ENCODE peak calls at places on chromosomes 3 and 15, in four cellular contexts. E is Peyer's patch, Y is psoas muscle, I is tibial nerve. H is an unnamed sample.

GRCh38 chr3:194364652-194365434 is 4.7 kb downstream of the LRRC15 start:
- DNase-seq in E (no peak), Y (peak), I (no peak), H (no peak)

GRCh38 chr15:25850154-25851111 is 12.7 kb downstream of the ATP10A start:
- DNase-seq in E (peak), Y (peak), I (peak), H (peak)

GRCh38 chr3:136802481-136802996 is 16.4 kb upstream of the SLC35G2 start:
- DNase-seq in E (no peak), Y (no peak), I (no peak), H (no peak)

GRCh38 chr3:25292604-25293003 is 135.5 kb upstream of the RARB start:
- DNase-seq in E (no peak), Y (no peak), I (no peak), H (no peak)

GRCh38 chr15:49751191-49751590 is 130.3 kb downstream of the DTWD1 start:
- DNase-seq in E (no peak), Y (no peak), I (no peak), H (no peak)

GRCh38 chr3:66957357-66957756 is 40.8 kb upstream of the KBTBD8 start:
- DNase-seq in E (no peak), Y (no peak), I (no peak), H (no peak)

GRCh38 chr3:27462228-27462627 is 22.0 kb downstream of the SLC4A7 start:
- DNase-seq in E (no peak), Y (no peak), I (no peak), H (no peak)

GRCh38 chr3:168168743-168169142 is 73.0 kb upstream of the GOLIM4 start:
- DNase-seq in E (no peak), Y (no peak), I (no peak), H (no peak)

GRCh38 chr3:117272876-117273523 is 563.4 kb downstream of the TUSC7 start:
- DNase-seq in E (no peak), Y (no peak), I (no peak), H (no peak)

GRCh38 chr3:135992072-135992471 is 26.5 kb downstream of the PPP2R3A start:
- DNase-seq in E (no peak), Y (no peak), I (no peak), H (no peak)

GRCh38 chr3:184540777-184541681 is 20.6 kb upstream of the EPHB3 start:
- DNase-seq in E (peak), Y (no peak), I (peak), H (no peak)

GRCh38 chr3:190339130-190339529 is 16.9 kb upstream of the CLDN1 start:
- DNase-seq in E (no peak), Y (no peak), I (no peak), H (no peak)

GRCh38 chr15:64149424-64150235 is 1.9 kb upstream of the SNX22 start:
- DNase-seq in E (no peak), Y (no peak), I (no peak), H (no peak)

GRCh38 chr15:79496838-79497237 is 64.7 kb downstream of the MINAR1 start:
- DNase-seq in E (no peak), Y (no peak), I (no peak), H (no peak)

GRCh38 chr3:16917256-16917935 is 32.6 kb downstream of the PLCL2 start:
- DNase-seq in E (no peak), Y (no peak), I (no peak), H (no peak)

GRCh38 chr3:66041828-66042227 is 3.1 kb upstream of the MAGI1 start:
- DNase-seq in E (no peak), Y (no peak), I (no peak), H (no peak)

GRCh38 chr15:26475554-26475953 is 297.3 kb downstream of the GABRB3 start:
- DNase-seq in E (no peak), Y (no peak), I (no peak), H (no peak)

GRCh38 chr15:29873264-29873663 is 51.0 kb upstream of the TJP1 start:
- DNase-seq in E (no peak), Y (no peak), I (no peak), H (no peak)

GRCh38 chr15:64582202-64582601 is 121.8 kb downstream of the ZNF609 start:
- DNase-seq in E (no peak), Y (no peak), I (no peak), H (no peak)

GRCh38 chr3:4978259-4978965 is 825 bp upstream of the BHLHE40 start:
- DNase-seq in E (peak), Y (peak), I (peak), H (peak)

GRCh38 chr3:85835857-85836470 is 877.2 kb downstream of the CADM2 start:
- DNase-seq in E (no peak), Y (no peak), I (no peak), H (no peak)

GRCh38 chr3:139764069-139764905 is 86.5 kb upstream of the NMNAT3 start:
- DNase-seq in E (no peak), Y (no peak), I (no peak), H (no peak)

GRCh38 chr3:18058666-18059065 is 316.2 kb upstream of the TBC1D5 start:
- DNase-seq in E (no peak), Y (no peak), I (no peak), H (no peak)

GRCh38 chr3:108103040-108103751 is 12.4 kb upstream of the CD47 start:
- DNase-seq in E (no peak), Y (no peak), I (no peak), H (no peak)

GRCh38 chr3:134652409-134652831 is 1.6 kb upstream of the KY start:
- DNase-seq in E (no peak), Y (no peak), I (no peak), H (no peak)

DNA sequence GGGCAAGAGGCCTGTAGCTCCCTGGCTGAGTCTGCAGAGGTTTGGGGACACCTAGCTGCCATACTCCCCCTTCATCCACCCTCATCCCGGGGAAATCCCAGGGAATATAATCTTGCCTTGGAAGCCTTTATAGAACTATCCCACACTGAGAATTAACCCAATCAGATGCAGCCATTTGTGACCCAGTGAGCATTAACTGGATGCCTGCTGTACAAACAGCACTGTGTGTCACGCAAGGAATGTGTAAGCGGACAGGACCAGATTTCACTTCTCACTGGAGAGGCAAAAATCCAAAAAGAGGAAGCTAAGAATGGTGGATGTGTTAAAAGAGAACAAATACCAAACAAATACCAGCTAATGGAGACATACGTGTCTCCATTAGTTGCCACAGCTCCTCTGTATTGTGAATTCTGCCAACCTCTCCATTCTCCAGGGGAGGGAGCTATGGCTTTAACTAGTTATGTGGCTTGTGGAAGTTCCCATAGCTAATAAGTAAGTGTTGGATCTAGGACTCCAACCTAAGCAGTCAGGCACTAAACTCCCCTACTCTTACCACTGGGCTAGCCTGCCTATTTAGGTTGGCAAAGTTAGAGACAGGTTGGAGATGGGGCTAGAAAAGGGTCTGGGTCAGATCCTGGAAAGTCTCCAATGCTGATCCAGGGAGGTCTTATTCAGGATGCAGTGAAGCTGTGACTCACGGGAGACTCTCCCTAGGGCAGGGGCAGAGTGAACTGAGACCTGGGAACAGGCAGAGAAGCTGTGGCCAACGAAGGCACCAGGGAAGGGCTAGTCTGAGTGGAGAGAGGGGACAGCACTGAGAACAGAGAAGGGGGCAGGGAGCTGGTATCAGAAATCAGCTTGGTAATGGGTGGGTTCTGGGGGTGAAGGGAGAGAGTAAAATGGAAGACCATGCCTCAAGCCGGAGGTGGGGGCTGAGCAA is 2.5 kb downstream of the LTF start:
- DNase-seq in E (no peak), Y (no peak), I (no peak), H (no peak)
- TF ChIP-seq CTCF in E (no peak), Y (no peak), I (no peak), H (no peak)

GRCh38 chr3:12897537-12898289 is 56.3 kb upstream of the RPL32 start:
- DNase-seq in E (no peak), Y (peak), I (no peak), H (no peak)

GRCh38 chr3:12896206-12896697 is 54.9 kb upstream of the RPL32 start:
- DNase-seq in E (no peak), Y (peak), I (peak), H (no peak)

GRCh38 chr3:12894629-12895028 is 53.3 kb upstream of the RPL32 start:
- DNase-seq in E (no peak), Y (no peak), I (no peak), H (no peak)

GRCh38 chr3:12893872-12894271 is 52.5 kb upstream of the RPL32 start:
- DNase-seq in E (no peak), Y (no peak), I (no peak), H (no peak)

DNA sequence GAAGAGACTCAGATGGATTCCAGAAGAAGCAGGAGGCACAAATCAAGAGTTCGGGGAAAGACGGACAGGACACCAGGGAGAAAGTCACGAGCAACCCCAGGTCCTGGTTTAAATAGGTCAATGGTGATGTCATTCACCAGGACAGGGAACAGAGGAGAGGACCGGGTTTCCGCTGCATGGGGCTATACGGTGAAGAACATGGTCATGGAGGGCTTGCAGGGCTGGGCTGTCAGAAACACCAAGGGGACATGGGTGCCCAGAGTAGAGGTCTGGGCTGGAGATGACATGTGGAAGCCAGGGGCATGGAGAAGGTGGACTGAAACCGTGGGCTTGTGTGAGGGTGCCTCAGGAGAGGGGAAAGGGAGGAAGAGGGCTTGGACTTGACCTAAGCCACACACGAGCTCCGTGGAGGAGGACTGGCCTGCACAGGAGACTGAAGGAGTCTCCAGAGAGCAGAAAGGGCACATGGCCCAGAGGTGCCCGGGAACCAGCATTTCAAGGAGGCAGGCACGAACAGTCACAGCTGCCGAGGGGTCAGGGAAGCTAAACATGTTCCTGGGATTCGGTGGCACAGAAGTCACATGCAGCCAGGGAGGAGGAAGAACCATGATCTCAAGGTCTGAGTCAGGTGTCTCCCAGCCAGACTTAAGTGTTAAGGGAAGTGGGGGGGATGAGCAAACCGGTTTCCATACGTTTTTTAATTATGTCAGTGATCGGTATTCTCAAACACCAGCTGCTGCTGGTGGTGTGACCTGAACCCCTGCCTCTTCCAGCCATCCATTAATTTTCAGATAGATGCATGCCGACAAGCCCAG is 54.2 kb upstream of the RPL32 start:
- DNase-seq in E (no peak), Y (peak), I (no peak), H (no peak)
- H3K27ac ChIP-seq in E (no peak), Y (no peak), I (no peak), H (no peak)

GRCh38 chr3:40369716-40370115 is 17.3 kb upstream of the ENTPD3 start:
- DNase-seq in E (no peak), Y (no peak), I (no peak), H (no peak)

GRCh38 chr3:40363681-40364080 is 23.3 kb upstream of the ENTPD3 start:
- DNase-seq in E (no peak), Y (no peak), I (no peak), H (no peak)

DNA sequence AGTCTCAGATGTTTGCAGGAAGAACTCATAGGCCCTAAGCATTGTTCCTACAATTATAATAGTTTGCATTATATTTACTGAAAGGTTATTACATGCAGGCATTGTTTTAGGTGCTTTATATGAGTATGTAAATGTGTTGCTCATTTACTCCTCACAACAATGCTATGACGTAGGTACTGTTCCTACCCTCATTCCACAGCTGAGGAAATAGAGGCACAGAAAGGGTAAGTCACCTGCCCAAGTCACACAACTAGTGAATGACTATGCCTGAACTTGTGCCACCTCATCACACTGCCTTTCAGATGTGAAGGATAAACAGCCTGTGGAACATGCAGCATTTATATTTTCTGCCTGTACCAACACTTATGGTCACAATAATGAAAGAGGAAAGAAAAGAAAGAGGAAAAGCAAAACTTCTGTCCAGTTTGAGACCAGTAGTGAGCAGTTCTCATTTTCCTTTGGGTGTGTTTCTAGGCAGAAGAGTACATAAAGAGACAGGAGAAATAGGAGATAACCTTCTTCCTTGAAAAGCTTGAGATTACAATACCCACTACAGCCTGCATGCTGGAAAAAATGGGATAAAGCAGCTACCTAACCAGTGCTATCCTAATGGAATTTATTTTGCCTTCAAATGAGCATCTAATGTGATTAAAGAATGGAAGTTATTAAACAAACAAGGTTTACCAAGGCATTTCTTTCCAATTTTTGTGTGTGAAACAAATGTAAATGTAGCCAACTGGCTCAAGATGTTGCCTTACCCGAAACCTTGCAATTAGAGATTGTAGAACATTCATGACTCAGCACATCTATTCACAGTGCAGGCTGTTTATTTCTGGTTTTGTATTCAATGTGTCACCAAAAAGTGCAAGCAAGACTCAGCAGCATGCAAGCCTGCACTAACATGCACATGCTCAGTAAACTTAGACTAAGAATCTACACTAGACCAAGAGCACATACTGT is 20.5 kb upstream of the ENTPD3 start:
- DNase-seq in E (no peak), Y (no peak), I (no peak), H (no peak)
- TF ChIP-seq CTCF in E (no peak), Y (no peak), I (no peak), H (no peak)

DNA sequence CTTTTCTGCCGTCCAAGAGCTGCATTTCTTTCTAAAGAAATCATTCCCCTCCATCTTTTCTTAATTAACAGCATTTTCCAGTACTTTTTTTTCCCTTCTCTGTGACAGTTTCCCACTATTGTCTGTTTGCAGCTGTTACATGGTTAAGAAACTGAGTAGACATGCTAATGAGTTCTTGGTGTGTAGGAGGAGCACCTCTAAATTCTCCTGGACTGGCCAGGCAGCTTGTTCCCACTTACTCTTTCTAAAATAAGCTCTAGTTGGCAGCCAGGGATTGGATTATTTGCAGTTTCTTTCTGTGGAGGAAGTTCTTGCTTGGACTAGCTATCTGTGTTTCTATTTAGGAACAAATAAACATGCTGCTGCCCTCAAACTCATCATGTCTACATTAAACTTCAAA is 235.1 kb upstream of the GAP43 start:
- DNase-seq in E (no peak), Y (no peak), I (no peak), H (no peak)
- H3K27ac ChIP-seq in E (no peak), Y (no peak), I (no peak), H (no peak)

GRCh38 chr3:89679686-89680085 is 572.3 kb downstream of the EPHA3 start:
- DNase-seq in E (no peak), Y (no peak), I (no peak), H (no peak)
- TF ChIP-seq CTCF in E (no peak), Y (no peak), I (no peak), H (no peak)

GRCh38 chr15:60412026-60412425 is 14.2 kb upstream of the ANXA2 start:
- DNase-seq in E (no peak), Y (no peak), I (no peak), H (no peak)

GRCh38 chr15:60417112-60417511 is 19.3 kb upstream of the ANXA2 start:
- DNase-seq in E (no peak), Y (no peak), I (no peak), H (no peak)

GRCh38 chr15:60416519-60416918 is 18.7 kb upstream of the ANXA2 start:
- DNase-seq in E (no peak), Y (no peak), I (no peak), H (no peak)

GRCh38 chr15:60412807-60413597 is 15.2 kb upstream of the ANXA2 start:
- DNase-seq in E (no peak), Y (no peak), I (no peak), H (no peak)

GRCh38 chr15:60414016-60414682 is 16.4 kb upstream of the ANXA2 start:
- DNase-seq in E (no peak), Y (no peak), I (no peak), H (no peak)
- H3K27ac ChIP-seq in E (no peak), Y (peak), I (no peak), H (peak)

DNA sequence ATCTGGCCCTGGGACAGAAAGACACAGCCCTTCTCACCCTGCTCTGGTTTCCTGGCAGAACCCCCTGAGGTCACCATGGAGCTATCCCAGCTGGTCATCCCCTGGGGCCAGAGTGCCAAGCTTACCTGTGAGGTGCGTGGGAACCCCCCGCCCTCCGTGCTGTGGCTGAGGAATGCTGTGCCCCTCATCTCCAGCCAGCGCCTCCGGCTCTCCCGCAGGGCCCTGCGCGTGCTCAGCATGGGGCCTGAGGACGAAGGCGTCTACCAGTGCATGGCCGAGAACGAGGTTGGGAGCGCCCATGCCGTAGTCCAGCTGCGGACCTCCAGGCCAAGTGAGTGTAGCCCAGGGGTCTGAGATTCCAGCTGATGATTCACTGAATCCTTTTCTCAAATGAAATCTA is 61.7 kb downstream of the BOC start:
- DNase-seq in E (no peak), Y (peak), I (no peak), H (no peak)
- TF ChIP-seq CTCF in E (no peak), Y (no peak), I (no peak), H (no peak)

DNA sequence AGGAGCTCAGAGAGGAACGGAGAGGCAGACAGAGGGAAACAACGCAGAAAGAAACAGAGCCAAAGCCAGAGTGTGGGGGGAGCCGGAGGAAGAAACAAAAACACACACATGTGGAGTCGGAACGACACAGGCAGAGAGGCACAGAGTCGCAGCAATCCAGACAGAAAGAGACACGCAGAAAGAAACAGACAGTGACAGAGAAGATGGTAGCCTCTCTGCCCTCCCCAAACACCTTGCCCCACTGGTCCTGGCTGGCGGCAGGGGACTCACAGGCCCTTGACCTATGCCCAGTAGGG is 1.7 kb downstream of the NCKIPSD start:
- DNase-seq in E (no peak), Y (no peak), I (no peak), H (no peak)
- H3K27ac ChIP-seq in E (no peak), Y (no peak), I (peak), H (peak)

H was measured in RWPE2.